ENCODE peak calls at places on chromosomes 4 and X, in four cellular contexts. C is fibroblast of pulmonary artery, A is colonic mucosa, J is heart left ventricle. Y is an unnamed sample.

GRCh38 chr4:23788027-23788426 is 101.8 kb downstream of the PPARGC1A start:
- DNase-seq in A (no peak), J (no peak), C (no peak), Y (no peak)

GRCh38 chr4:104493071-104493831 is 1.4 kb downstream of the CXXC4 start:
- DNase-seq in A (no peak), J (no peak), C (no peak), Y (no peak)

GRCh38 chr4:144611850-144612249 is 34.1 kb upstream of the HHIP start:
- DNase-seq in J (no peak), A (no peak), C (peak), Y (no peak)

GRCh38 chr4:68904786-68905185 is 46.8 kb downstream of the UGT2A3 start:
- DNase-seq in A (peak), C (no peak), J (no peak), Y (no peak)

GRCh38 chrX:18549643-18550042 is 122.3 kb downstream of the RS1 start:
- DNase-seq in C (no peak), J (no peak), A (no peak), Y (no peak)

GRCh38 chrX:17500145-17500579 is 125.2 kb downstream of the NHS start:
- DNase-seq in A (peak), J (no peak), C (peak), Y (peak)

GRCh38 chr4:24853142-24853541 is 57.8 kb downstream of the SOD3 start:
- DNase-seq in A (no peak), C (peak), J (no peak), Y (no peak)

GRCh38 chrX:40460926-40461325 is 119.8 kb upstream of the ATP6AP2 start:
- DNase-seq in J (no peak), A (no peak), C (no peak), Y (no peak)

GRCh38 chr4:113256946-113257345 is 207.5 kb downstream of the ANK2 start:
- DNase-seq in A (no peak), C (peak), J (no peak), Y (peak)

GRCh38 chr4:1990676-1991075 is 18.1 kb downstream of the NELFA start:
- DNase-seq in J (no peak), C (no peak), A (no peak), Y (no peak)

GRCh38 chr4:70522626-70523025 is 4.3 kb downstream of the AMTN start:
- DNase-seq in J (no peak), C (no peak), A (no peak), Y (no peak)

GRCh38 chrX:13197961-13198761 is 121.7 kb downstream of the ATXN3L start:
- DNase-seq in A (no peak), C (no peak), J (no peak), Y (no peak)

GRCh38 chrX:104343408-104344129 is 88.8 kb upstream of the ESX1 start:
- DNase-seq in A (peak), C (peak), J (no peak), Y (peak)

GRCh38 chr4:13674971-13675370 is 47.4 kb upstream of the BOD1L1 start:
- DNase-seq in A (no peak), C (no peak), J (no peak), Y (no peak)

GRCh38 chr4:57926311-57926710 is 816.1 kb upstream of the IGFBP7 start:
- DNase-seq in J (no peak), A (no peak), C (no peak), Y (no peak)

GRCh38 chrX:51893931-51894696 is 691 bp downstream of the MAGED1 start:
- DNase-seq in J (peak), C (peak), A (peak), Y (no peak)

GRCh38 chr4:68963389-68963788 is 11.8 kb upstream of the UGT2A3 start:
- DNase-seq in C (no peak), J (no peak), A (no peak), Y (no peak)

GRCh38 chr4:56048621-56049427 is 100.1 kb downstream of the CEP135 start:
- DNase-seq in J (peak), A (peak), C (peak), Y (peak)

GRCh38 chrX:65932173-65933084 is 107.5 kb downstream of the VSIG4 start:
- DNase-seq in C (no peak), A (peak), J (peak), Y (no peak)

GRCh38 chr4:160819791-160820190 is 1344.0 kb downstream of the FSTL5 start:
- DNase-seq in J (no peak), A (no peak), C (no peak), Y (no peak)

GRCh38 chr4:81807927-81808672 is 336.4 kb upstream of the RASGEF1B start:
- DNase-seq in J (no peak), C (peak), A (no peak), Y (no peak)

GRCh38 chr4:158157412-158157811 is 15.4 kb downstream of the GASK1B start:
- DNase-seq in C (no peak), J (no peak), A (no peak), Y (no peak)

GRCh38 chr4:112075129-112075753 is 70.0 kb upstream of the FAM241A start:
- DNase-seq in J (no peak), A (peak), C (peak), Y (peak)

GRCh38 chr4:8871417-8872401 is at the start of gene HMX1:
- DNase-seq in J (no peak), C (no peak), A (no peak), Y (no peak)

GRCh38 chr4:24322517-24322916 is 261.8 kb downstream of the DHX15 start:
- DNase-seq in A (no peak), J (no peak), C (no peak), Y (peak)

GRCh38 chr4:113539408-113539807 is 222.1 kb downstream of the CAMK2D start:
- DNase-seq in A (no peak), C (peak), J (no peak), Y (peak)

GRCh38 chr4:173403051-173403450 is 4.1 kb upstream of the SCRG1 start:
- DNase-seq in J (no peak), A (no peak), C (no peak), Y (peak)

GRCh38 chr4:10273030-10273429 is 156.4 kb upstream of the WDR1 start:
- DNase-seq in C (peak), J (no peak), A (no peak), Y (peak)

GRCh38 chr4:80215449-80216052 is 18.2 kb downstream of the PRDM8 start:
- DNase-seq in A (no peak), J (no peak), C (peak), Y (no peak)

GRCh38 chr4:177190995-177191568 is 118.6 kb upstream of the NEIL3 start:
- DNase-seq in A (no peak), J (no peak), C (peak), Y (peak)

GRCh38 chr4:152784490-152785195 is 4.9 kb downstream of the ARFIP1 start:
- DNase-seq in A (no peak), C (peak), J (no peak), Y (peak)

GRCh38 chrX:67585401-67585800 is 41.6 kb downstream of the AR start:
- DNase-seq in A (no peak), C (peak), J (no peak), Y (no peak)

GRCh38 chr4:16897991-16898827 is at the start of gene LDB2:
- DNase-seq in C (peak), J (peak), A (peak), Y (peak)

GRCh38 chrX:17038681-17039161 is 92.3 kb downstream of the REPS2 start:
- DNase-seq in A (no peak), J (no peak), C (peak), Y (peak)

GRCh38 chrX:103017542-103017941 is 46.4 kb downstream of the BEX1 start:
- DNase-seq in J (no peak), C (no peak), A (no peak), Y (peak)

GRCh38 chr4:154491731-154492249 is at the start of gene DCHS2:
- DNase-seq in A (peak), C (no peak), J (peak), Y (no peak)

GRCh38 chr4:2442175-2442993 is 23.6 kb downstream of the CFAP99 start:
- DNase-seq in A (no peak), C (no peak), J (no peak), Y (no peak)

GRCh38 chr4:118033148-118034060 is 882 bp upstream of the NDST3 start:
- DNase-seq in J (peak), A (peak), C (peak), Y (peak)

GRCh38 chr4:178215754-178216153 is 773.5 kb upstream of the AGA start:
- DNase-seq in C (no peak), A (no peak), J (no peak), Y (no peak)

GRCh38 chr4:76504613-76505465 is 69.8 kb downstream of the SHROOM3 start:
- DNase-seq in A (no peak), C (peak), J (no peak), Y (peak)
- TF ChIP-seq CTCF in A (peak), C (peak), J (peak), Y (peak)

DNA sequence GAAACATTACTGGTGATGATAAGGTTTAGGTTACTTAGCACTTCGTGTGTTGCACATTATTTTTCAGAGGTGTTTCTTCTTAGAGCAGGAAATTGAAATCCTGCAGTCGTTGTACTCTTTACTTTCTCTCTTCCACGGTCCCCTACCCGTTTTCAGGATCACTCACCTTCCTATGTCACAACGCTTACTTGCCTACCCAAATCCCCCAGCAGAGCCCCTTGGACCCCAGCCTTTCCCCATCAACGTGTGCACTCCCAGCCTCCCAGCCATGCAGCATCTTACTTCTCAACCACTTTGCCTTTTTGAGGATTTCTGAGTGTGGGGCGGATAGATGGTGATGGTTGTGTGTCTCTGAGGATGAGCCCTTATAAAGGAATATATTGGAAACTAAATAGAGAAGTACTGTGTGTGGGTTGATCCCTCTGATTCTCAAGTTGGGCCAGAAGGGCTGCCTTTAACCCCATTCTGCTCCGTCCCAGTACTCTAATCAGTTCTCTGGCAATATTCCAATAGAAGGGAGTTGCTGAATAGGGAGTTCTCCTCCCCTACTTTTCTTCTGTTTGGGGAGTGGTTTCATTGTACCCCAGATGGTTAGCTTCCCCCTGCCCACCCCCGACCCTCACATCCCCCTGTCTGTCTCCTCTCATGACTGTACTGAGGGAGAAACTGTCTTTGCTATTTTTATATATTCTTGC is 1.6 kb downstream of the MID2 start:
- DNase-seq in A (no peak), C (peak), J (no peak), Y (no peak)
- H3K4me3 ChIP-seq in A (peak), C (peak), J (peak), Y (peak)

GRCh38 chr4:67393699-67394281 is 151.5 kb downstream of the CENPC start:
- DNase-seq in C (peak), J (no peak), A (no peak), Y (peak)
- TF ChIP-seq CTCF in C (peak), J (peak), A (peak), Y (peak)

DNA sequence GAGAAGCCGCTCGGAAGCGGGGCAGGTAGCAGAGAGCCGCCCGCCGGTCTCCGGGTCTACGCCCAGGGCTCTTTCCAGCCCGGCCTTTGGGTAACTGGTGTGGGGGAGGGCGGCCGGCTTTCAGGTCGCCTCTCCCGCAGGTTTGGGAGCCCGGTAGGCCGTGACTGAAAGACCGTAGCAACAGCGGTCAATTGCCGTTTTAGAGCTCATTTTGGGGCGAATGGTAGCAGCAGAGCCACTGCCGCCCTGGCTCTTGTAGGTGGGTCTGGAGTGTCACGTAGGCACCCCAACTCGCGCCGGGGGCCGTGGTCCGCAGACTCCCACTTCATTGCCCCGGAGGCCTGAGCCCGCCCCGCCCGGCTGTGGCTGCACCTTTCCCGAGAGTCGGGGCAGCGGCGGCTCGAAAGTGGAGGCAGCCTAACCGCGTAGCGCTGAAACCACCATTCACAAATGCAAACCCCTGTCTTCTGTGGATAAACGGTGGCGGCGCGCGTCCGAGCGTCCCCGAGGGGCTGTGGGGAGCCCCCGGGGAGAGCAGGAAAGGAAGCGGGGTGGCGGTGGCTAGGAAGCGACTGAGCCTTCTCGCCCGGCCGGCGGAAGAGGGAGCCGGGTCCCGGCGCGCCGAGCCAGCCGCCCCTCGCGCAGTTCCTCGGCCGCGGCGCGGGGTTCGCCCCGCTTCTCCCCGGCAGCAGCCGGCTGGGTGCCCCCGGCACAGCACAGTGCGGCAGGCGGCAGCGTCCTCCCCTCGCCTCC is 2185.1 kb upstream of the TENM3 start:
- DNase-seq in C (peak), A (peak), J (no peak), Y (peak)
- H3K4me3 ChIP-seq in C (peak), A (peak), J (peak), Y (peak)

DNA sequence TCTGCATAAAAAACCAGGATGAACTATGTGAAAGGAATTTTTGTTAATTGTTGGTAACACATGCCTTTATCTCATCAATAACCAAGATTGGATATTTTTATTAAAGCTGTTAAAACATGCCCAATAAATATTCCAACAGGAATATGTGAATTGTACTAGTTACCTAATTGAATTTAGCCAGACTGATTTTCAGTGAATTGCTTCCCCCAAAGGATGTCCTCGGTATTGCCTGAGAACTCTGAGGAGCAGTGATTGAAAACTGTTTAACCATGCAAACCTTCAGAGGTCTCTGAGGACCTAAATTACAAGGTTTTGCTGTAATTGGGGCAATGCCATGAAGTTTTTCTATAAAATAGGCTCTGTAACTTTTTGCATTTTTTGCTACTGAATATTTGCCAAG is 66.6 kb downstream of the BLTP1 start:
- DNase-seq in J (no peak), C (peak), A (no peak), Y (no peak)
- TF ChIP-seq CTCF in J (peak), C (peak), A (peak), Y (no peak)

DNA sequence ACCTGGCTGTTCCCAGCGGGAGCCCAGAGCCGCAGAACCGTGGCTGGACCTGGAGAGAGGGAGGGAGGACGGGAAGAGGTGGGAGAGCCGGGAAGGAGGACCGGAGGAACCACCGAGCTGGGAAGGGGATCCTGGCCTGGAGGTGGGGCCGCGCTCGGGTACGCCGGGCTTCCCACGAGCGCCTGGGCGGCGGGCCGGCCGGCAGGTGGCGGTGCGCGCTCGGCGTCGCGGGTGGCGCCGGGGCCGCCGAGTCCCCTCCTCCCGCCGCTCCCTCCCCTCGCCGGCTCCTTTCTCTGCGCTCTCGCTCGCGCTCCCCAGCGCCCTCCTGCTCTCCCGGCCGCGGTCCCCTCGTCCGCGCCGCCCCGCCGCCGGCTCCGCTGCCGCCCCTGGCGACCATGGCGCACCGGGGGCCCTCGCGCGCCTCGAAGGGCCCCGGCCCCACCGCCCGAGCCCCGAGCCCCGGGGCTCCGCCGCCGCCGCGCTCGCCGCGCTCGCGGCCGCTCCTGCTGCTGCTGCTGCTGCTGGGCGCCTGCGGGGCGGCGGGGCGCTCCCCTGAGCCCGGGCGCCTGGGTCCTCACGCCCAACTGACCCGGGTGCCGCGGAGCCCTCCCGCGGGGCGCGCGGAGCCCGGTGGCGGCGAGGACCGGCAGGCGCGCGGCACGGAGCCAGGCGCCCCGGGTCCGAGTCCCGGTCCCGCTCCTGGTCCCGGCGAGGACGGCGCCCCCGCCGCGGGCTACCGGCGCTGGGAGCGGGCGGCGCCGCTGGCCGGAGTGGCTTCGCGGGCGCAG is at the start of gene SORCS2:
- DNase-seq in A (peak), J (peak), C (peak), Y (peak)
- H3K4me3 ChIP-seq in A (peak), J (peak), C (no peak), Y (peak)

Y was measured in foreskin fibroblast.